ENCODE peak calls at places on chromosomes 3 and 15, in four cellular contexts. S is progenitor cell of endocrine pancreas; C is activated CD8-positive, alpha-beta T cell treated with anti-CD3 and anti-CD28 coated beads for 36 hours; U is testis. W is an unnamed sample.

GRCh38 chr3:178352300-178353021 is 183.8 kb upstream of the KCNMB2 start:
- DNase-seq in S (no peak), C (no peak), U (no peak), W (no peak)

GRCh38 chr3:156612906-156613305 is 58.0 kb upstream of the SSR3 start:
- DNase-seq in S (no peak), C (no peak), U (no peak), W (no peak)

GRCh38 chr15:77504310-77504709 is 83.6 kb downstream of the HMG20A start:
- DNase-seq in S (no peak), C (no peak), U (peak; percentile 67), W (peak; percentile 60)

GRCh38 chr3:152071924-152072323 is 196.8 kb upstream of the MBNL1 start:
- DNase-seq in S (no peak), C (peak; percentile 6), U (peak; percentile 16), W (no peak)

GRCh38 chr3:142056656-142057330 is 92.6 kb downstream of the TFDP2 start:
- DNase-seq in S (no peak), C (no peak), U (no peak), W (no peak)

GRCh38 chr3:161038725-161039124 is 66.4 kb downstream of the B3GALNT1 start:
- DNase-seq in S (no peak), C (no peak), U (no peak), W (no peak)

GRCh38 chr3:105828703-105829102 is 40.1 kb downstream of the CBLB start:
- DNase-seq in S (no peak), C (no peak), U (no peak), W (no peak)

GRCh38 chr3:147412917-147413711 is 3.9 kb downstream of the ZIC1 start:
- DNase-seq in S (no peak), C (no peak), U (peak; percentile 14), W (no peak)

GRCh38 chr15:83287541-83288027 is 3.1 kb upstream of the BNC1 start:
- DNase-seq in S (no peak), C (no peak), U (no peak), W (no peak)

GRCh38 chr15:93271871-93272270 is 182.9 kb upstream of the RGMA start:
- DNase-seq in S (no peak), C (no peak), U (peak; percentile 11), W (no peak)

GRCh38 chr15:45549831-45550230 is 27.3 kb upstream of the SLC30A4 start:
- DNase-seq in S (no peak), C (no peak), U (no peak), W (no peak)

GRCh38 chr3:179503640-179504039 is 52.4 kb upstream of the GNB4 start:
- DNase-seq in S (no peak), C (no peak), U (no peak), W (no peak)

GRCh38 chr3:64164309-64164708 is 61.0 kb downstream of the PRICKLE2 start:
- DNase-seq in S (no peak), C (no peak), U (no peak), W (no peak)

GRCh38 chr15:38589502-38589901 is 24.9 kb upstream of the RASGRP1 start:
- DNase-seq in S (no peak), C (peak; percentile 51), U (peak; percentile 48), W (no peak)

GRCh38 chr3:111534701-111535100 is 7.3 kb upstream of the CD96 start:
- DNase-seq in S (no peak), C (no peak), U (no peak), W (no peak)

GRCh38 chr3:183578179-183578578 is 22.7 kb upstream of the KLHL6 start:
- DNase-seq in S (no peak), C (no peak), U (no peak), W (no peak)

GRCh38 chr3:49032646-49033304 is 3.6 kb upstream of the IMPDH2 start:
- DNase-seq in S (no peak), C (no peak), U (no peak), W (no peak)

GRCh38 chr3:138833908-138834358 is 795 bp downstream of the PIK3CB start:
- DNase-seq in S (no peak), C (peak; percentile 38), U (no peak), W (no peak)

GRCh38 chr3:189950258-189950657 is 170.4 kb downstream of the P3H2 start:
- DNase-seq in S (no peak), C (no peak), U (no peak), W (no peak)
- TF ChIP-seq CTCF in S (no peak), C (no peak), U (no peak), W (no peak)

GRCh38 chr3:172235698-172236097 is 196.3 kb downstream of the FNDC3B start:
- DNase-seq in S (no peak), C (no peak), U (no peak), W (no peak)

GRCh38 chr3:172244011-172244410 is 204.2 kb downstream of the GHSR start:
- DNase-seq in S (no peak), C (no peak), U (no peak), W (no peak)

GRCh38 chr3:172241385-172241784 is 202.0 kb downstream of the FNDC3B start:
- DNase-seq in S (no peak), C (no peak), U (no peak), W (no peak)

GRCh38 chr3:172237121-172237742 is 197.9 kb downstream of the FNDC3B start:
- DNase-seq in S (no peak), C (no peak), U (no peak), W (no peak)

DNA sequence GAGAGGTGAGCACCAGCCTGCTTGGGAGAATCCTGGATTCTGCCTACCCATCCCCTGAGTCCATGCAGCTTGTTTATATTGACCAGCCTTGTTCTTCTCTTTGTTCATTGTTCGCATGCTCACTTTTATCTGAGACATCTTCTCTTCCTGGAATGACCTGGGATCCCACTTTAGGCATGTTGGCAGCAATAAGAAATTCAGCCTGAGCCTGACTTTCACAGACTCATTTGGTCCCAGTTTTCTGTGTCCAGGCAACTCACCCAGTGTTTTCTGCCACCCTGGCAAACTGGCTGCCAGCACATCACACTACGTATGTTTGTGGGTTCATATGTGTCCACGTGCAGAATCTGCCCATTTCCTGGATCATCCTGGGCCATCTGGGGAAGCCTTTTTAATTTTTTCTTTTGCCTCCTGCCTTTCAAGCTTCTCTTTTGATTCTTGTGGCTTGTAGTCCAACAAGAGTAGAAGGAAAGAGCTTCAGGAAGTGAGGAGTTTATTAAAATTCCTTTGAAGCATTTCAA is 199.9 kb downstream of the FNDC3B start:
- DNase-seq in S (no peak), C (no peak), U (no peak), W (no peak)
- TF ChIP-seq CTCF in S (no peak), C (no peak), U (no peak), W (no peak)

DNA sequence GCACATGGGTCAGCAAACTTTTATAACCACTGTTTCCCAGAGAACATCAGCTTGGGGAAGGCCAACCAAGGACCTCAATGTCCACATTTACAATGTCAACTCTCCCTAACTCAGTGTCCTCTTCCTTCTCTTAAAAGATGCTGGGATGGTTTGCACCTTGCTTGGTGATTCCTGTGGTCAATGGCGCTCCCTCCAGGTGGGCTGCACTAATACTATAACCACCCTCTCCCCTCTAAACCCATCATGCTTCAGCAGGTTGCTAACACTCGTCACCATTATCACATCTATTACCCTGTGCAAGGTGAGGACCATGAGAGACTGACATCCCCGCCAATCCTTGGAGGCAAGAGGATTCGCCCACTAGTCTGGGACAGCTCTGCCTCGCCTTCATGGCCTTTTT is 65.2 kb downstream of the FRMD5 start:
- DNase-seq in S (no peak), C (no peak), U (no peak), W (no peak)
- TF ChIP-seq CTCF in S (no peak), C (no peak), U (no peak), W (no peak)

DNA sequence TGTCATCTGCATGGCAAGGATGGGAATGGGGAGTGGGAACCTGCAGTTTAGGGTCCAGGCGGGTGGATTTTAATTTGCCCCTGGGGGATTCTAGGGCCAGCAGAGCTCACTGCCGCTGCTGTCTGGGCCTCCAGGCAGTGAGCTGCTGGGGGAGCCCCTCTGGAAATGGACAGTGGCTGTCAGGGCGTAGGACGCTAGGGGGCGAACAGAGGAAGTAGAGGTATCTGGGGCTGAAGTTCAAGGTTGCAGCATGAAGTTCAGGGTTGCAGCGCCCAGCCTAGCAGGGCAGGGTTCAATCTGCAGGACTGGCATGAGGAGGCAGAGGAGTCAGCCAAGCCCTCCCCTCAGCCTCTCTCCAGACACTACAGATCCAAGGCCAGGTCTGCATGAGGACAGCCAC is 49.5 kb downstream of the APBA2 start:
- DNase-seq in S (no peak), C (peak; percentile 85), U (no peak), W (no peak)
- TF ChIP-seq CTCF in S (peak; percentile 46), C (peak; percentile 51), U (no peak), W (no peak)

GRCh38 chr3:13673207-13673606 is 124.3 kb downstream of the FBLN2 start:
- DNase-seq in S (no peak), C (no peak), U (no peak), W (no peak)
- TF ChIP-seq CTCF in S (peak; percentile 40), C (no peak), U (no peak), W (no peak)

GRCh38 chr3:46496745-46497555 is 826 bp upstream of the RTP3 start:
- DNase-seq in S (no peak), C (peak; percentile 76), U (no peak), W (peak; percentile 40)
- TF ChIP-seq CTCF in S (peak; percentile 49), C (peak; percentile 36), U (no peak), W (no peak)

GRCh38 chr15:101413239-101413638 is 76.3 kb downstream of the PCSK6 start:
- DNase-seq in S (no peak), C (no peak), U (no peak), W (no peak)
- TF ChIP-seq CTCF in S (peak; percentile 17), C (no peak), U (no peak), W (no peak)

DNA sequence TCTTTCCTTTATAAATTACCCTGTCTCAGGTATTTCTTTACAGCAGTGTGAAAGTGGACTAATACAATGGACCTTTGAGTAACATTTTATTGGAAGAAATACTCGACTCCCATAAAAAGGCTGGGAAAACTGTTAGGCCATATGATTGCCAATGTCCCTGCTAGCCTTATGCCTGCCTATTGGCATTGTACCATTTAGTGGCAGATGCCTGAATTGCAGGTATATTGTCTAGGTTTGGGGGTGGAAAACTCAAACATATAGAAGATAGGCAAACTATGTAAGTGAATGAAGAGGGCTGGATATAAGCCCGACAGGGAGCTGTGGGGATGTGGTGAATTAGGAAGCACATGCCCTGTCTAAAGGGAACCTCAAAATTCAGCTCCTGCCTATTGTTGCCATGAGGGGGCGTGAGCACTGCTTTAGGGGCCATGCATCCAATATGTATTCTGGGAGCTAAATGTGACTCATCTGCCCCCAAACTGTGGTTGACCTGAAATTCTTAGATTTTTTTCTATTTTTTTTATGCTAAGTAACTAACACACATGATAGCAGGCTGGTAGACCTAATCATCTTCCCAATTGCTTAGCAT is 65.2 kb upstream of the TRA2B start:
- DNase-seq in S (no peak), C (peak; percentile 43), U (no peak), W (no peak)
- TF ChIP-seq CTCF in S (peak; percentile 37), C (peak; percentile 47), U (no peak), W (no peak)

DNA sequence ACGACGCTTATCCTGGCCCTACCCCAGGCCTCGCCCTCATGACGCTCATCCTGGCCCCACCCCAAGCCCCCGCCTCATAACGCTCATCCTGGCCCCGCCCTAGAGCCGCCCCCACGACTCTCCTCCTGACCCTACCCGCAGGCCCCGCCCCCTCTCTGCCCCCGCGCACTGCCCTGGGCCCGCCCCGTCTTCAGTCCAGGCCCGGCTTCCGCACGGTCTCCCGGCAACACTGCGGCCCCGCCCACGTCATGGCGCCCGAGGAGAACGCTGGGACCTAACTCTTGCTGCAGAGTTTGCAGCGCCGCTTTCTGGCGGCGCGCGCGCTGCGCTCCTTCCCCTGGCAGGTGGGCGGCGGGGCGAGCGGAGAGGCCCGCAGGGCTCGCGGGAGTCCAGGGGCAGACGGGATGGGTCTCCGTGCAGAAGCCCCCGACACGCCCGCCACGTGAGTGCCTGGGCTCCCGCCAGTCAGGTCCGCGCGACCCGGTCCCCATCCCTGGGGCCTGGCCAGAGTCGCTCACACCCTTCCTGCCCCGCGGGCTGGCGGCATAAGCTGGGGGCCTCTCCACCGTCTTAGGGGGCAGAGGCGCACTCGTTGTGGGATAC is 52.5 kb upstream of the ROPN1B start:
- DNase-seq in S (peak; percentile 91), C (no peak), U (peak; percentile 98), W (no peak)
- TF ChIP-seq CTCF in S (peak; percentile 20), C (no peak), U (no peak), W (no peak)